ENCODE peak calls at places on chromosomes 4 and X, in five cellular contexts. I is NB4, W is A549, J is OCI-LY7, G is AG09309. S is an unnamed sample.

GRCh38 chr4:38804654-38805295 is at the start of gene TLR1:
- DNase-seq in I (peak), W (peak), J (peak), G (peak), S (no peak)

GRCh38 chrX:72270316-72270866 is 6.7 kb downstream of the RPS4X start:
- DNase-seq in I (no peak), W (no peak), J (no peak), G (no peak), S (no peak)

GRCh38 chrX:40734956-40735317 is 405 bp downstream of the MED14 start:
- DNase-seq in I (peak), W (peak), J (peak), G (no peak), S (no peak)

GRCh38 chr4:123821861-123822260 is 425.3 kb downstream of the SPRY1 start:
- DNase-seq in I (no peak), W (peak), J (no peak), G (peak), S (no peak)

GRCh38 chr4:57652765-57653164 is 542.6 kb upstream of the IGFBP7 start:
- DNase-seq in I (no peak), W (no peak), J (no peak), G (no peak), S (no peak)

GRCh38 chr4:173461170-173461569 is 62.3 kb upstream of the SCRG1 start:
- DNase-seq in I (peak), W (no peak), J (no peak), G (no peak), S (no peak)

GRCh38 chr4:170090667-170091052 is 904 bp upstream of the AADAT start:
- DNase-seq in I (no peak), W (no peak), J (no peak), G (no peak), S (no peak)

GRCh38 chrX:149487292-149487691 is 17.8 kb downstream of the IDS start:
- DNase-seq in I (peak), W (peak), J (peak), G (no peak), S (no peak)

DNA sequence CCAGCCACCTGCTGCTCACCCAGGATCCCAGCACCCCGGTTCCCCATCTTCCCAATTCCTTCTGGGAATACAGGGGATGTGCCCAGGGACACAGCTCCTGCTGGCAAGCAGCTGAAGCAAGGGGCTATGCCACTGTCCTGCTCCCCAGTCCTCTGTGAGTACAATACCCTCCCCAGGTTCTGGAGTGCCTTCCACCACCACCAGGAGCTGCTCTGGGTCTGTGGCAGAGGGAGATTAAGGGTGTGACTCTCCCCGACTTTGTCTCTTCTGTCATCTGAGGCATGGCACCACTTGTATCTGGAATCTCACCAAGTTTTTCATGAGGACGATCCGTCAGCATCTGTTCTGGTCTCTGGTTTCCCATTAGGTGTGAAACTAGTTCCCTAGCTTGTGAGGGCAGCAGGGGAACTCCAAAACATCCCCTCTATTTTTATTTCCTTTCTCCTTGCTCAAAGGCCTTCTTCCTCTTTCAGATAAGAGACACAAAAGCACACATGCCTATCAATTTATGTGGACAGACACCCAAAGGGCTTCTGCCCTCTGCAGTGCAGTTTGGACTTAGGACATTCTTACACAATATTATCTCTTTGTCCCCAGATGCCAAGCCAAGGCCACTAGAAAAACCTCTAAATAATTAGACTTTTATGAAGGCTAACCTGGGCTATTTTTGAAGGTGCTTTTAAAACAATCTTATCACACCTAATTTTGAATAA is 26.8 kb downstream of the MGST2 start:
- DNase-seq in I (peak), W (peak), J (no peak), G (no peak), S (no peak)
- TF ChIP-seq CTCF in I (peak), W (no peak), J (no peak), G (peak), S (no peak)

GRCh38 chr4:76723373-76723772 is 174.6 kb downstream of the SOWAHB start:
- DNase-seq in I (no peak), W (peak), J (no peak), G (no peak), S (no peak)
- TF ChIP-seq CTCF in I (no peak), W (peak), J (no peak), G (peak), S (no peak)

DNA sequence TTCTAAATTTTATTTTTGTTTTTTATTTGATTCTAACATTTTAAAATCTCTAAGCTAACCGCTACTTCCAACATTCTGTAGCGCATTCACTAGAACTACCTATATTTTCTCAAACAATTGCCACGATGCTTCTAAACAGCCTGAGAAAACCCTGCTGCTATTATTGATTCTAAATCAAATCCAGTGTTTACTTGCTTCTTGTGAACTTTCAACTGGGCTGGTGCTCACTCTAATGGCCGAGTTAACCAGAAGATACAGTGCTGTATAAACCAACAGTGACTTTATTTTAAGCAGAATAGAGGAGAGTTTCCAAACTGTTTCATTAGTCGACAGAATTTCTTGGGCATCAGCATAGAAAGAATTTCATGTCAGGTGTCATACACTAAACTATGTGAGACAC is 110.3 kb downstream of the DLG3 start:
- DNase-seq in I (no peak), W (no peak), J (no peak), G (no peak), S (no peak)
- TF ChIP-seq CTCF in I (no peak), W (no peak), J (no peak), G (no peak), S (no peak)

GRCh38 chr4:40719008-40719623 is 30.6 kb upstream of the NSUN7 start:
- DNase-seq in I (peak), W (peak), J (peak), G (peak), S (peak)
- TF ChIP-seq CTCF in I (peak), W (peak), J (peak), G (peak), S (peak)

DNA sequence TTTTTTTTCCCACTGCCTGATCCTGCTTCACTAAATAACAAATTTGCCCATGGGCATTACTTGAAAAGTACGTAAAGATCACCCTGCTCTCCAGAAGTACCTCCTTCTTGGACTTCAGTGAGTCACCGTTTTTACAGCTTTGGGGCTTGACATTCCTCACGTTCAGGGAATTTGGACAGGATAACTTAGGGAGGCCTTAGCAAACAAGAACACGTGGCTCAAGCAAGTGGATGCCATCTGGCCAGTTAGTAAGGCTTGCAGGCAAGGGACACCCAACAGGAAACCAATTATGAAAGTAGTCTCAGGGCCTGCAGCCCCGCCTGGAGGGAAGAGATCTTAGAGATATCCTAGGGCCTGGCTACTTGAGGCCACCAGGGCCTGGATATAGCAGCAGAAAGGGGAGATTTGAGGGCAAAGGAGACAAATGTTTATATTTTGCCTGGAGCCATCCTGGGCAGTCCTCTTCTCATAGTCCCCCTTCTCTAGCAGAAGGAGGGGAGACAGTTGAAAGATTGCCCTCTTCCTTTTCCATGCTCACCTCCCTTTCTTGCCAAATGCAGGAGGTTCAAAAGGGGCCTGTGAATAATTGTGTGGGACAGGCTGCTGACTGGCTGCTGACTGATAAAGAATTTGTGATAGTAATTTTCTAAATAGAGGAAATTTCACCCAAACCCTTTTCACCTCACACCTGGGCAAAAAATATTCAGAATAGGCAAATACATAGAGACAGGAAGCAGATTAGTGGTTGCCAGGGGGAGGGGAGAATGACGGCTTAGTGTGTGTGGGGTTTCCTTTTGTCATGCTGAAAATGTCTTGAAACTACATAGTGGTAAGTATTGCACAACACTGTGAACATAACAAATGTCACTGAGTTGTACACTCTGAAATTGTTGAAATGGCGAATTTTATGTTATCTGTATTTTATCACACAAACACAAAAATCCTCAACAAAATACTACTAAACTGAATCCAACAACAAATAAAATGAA is 60.4 kb upstream of the PLAC1 start:
- DNase-seq in I (peak), W (peak), J (peak), G (peak), S (no peak)
- TF ChIP-seq CTCF in I (no peak), W (no peak), J (no peak), G (peak), S (no peak)

DNA sequence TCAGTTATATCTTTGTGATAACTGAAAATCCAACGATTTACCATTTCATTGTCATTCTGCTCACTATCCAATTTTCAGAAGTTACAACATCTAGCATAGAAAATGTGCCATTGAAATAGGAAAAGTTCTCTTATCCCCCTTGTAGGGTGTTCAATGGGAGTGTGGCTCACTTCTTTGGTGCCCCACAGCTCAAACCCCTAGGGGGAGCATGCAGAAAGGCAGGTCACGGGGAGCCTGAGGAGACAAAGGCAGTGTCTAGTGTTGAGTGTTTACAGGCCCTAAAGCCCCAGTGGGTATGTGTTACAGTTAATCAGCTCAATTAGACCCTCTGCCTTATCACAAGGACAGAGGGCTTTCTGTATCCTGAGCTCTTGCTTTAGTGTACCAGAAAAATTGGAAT is 243.4 kb upstream of the GRID2 start:
- DNase-seq in I (no peak), W (no peak), J (no peak), G (no peak), S (no peak)
- TF ChIP-seq CTCF in I (no peak), W (no peak), J (no peak), G (no peak), S (no peak)

DNA sequence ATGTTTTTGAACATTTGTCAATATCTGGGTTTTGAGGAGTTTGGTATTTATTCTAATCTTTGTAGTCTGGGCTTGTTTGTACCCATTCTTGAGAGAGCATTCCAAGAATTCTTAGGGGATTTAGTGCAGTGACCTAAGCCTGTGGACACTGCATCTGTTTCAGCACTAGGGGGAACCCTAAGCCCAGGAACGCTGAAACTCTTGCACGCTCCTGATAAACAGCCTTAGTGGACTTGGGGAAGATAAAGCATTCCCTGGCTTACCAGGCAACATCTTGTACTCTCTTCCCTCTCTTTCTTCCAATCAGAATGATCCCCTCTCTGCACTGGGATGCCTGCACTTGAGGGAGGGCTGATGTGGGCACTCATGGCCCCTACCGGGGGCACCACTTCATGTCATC is 654.9 kb upstream of the HTR2C start:
- DNase-seq in I (peak), W (peak), J (peak), G (peak), S (no peak)
- TF ChIP-seq CTCF in I (peak), W (peak), J (peak), G (peak), S (peak)

GRCh38 chr4:15488658-15489470 is 19.2 kb downstream of the CC2D2A start:
- DNase-seq in I (no peak), W (no peak), J (no peak), G (peak), S (no peak)
- TF ChIP-seq CTCF in I (no peak), W (no peak), J (no peak), G (no peak), S (no peak)